ENCODE peak calls at places on chromosomes 2 and 18, in eight cellular contexts. H, J, D, A, W, F, V and P are unnamed samples.

GRCh38 chr2:27409321-27410073 is at the start of gene PPM1G:
- DNase-seq in H (peak; percentile 97), J (peak; percentile 89), D (peak; percentile 98), A (peak; percentile 97), W (peak; percentile 96), F (peak; percentile 97), V (peak; percentile 97), P (peak; percentile 98)

GRCh38 chr2:157830696-157831570 is 45.2 kb downstream of the ACVR1 start:
- DNase-seq in H (no peak), J (peak; percentile 96), D (peak; percentile 94), A (no peak), W (peak; percentile 46), F (no peak), V (no peak), P (peak; percentile 45)

GRCh38 chr18:24027156-24027555 is 12.6 kb downstream of the TTC39C start:
- DNase-seq in H (no peak), J (peak; percentile 98), D (peak; percentile 94), A (peak; percentile 81), W (peak; percentile 25), F (no peak), V (no peak), P (no peak)

GRCh38 chr18:23057096-23057495 is 78.2 kb upstream of the CABLES1 start:
- DNase-seq in H (no peak), J (no peak), D (no peak), A (no peak), W (no peak), F (no peak), V (no peak), P (no peak)

GRCh38 chr2:162126145-162126926 is 25.7 kb downstream of the GCG start:
- DNase-seq in H (no peak), J (no peak), D (no peak), A (no peak), W (no peak), F (no peak), V (no peak), P (no peak)

GRCh38 chr18:26813043-26813442 is 52.5 kb downstream of the AQP4 start:
- DNase-seq in H (peak; percentile 45), J (no peak), D (no peak), A (no peak), W (no peak), F (peak; percentile 28), V (no peak), P (peak; percentile 54)

GRCh38 chr18:59651071-59651470 is 46.2 kb downstream of the CCBE1 start:
- DNase-seq in H (no peak), J (no peak), D (no peak), A (no peak), W (no peak), F (no peak), V (no peak), P (no peak)

GRCh38 chr2:33144243-33144642 is 197.5 kb downstream of the LTBP1 start:
- DNase-seq in H (no peak), J (no peak), D (no peak), A (no peak), W (no peak), F (no peak), V (no peak), P (no peak)

GRCh38 chr2:241850544-241851324 is 8.0 kb downstream of the PDCD1 start:
- DNase-seq in H (no peak), J (no peak), D (no peak), A (peak; percentile 57), W (no peak), F (no peak), V (no peak), P (no peak)

GRCh38 chr18:43847164-43848091 is 570.1 kb upstream of the SYT4 start:
- DNase-seq in H (no peak), J (peak; percentile 84), D (peak; percentile 86), A (no peak), W (no peak), F (no peak), V (no peak), P (no peak)

GRCh38 chr18:79454034-79454735 is 58.5 kb downstream of the NFATC1 start:
- DNase-seq in H (no peak), J (no peak), D (peak; percentile 59), A (no peak), W (peak; percentile 28), F (no peak), V (peak; percentile 58), P (no peak)

GRCh38 chr2:183665403-183665802 is 541.2 kb downstream of the NUP35 start:
- DNase-seq in H (no peak), J (no peak), D (no peak), A (no peak), W (no peak), F (peak; percentile 22), V (no peak), P (no peak)

GRCh38 chr18:56443508-56443907 is 194.9 kb downstream of the TXNL1 start:
- DNase-seq in H (no peak), J (no peak), D (no peak), A (no peak), W (no peak), F (no peak), V (no peak), P (no peak)

GRCh38 chr18:70335892-70336726 is 47.3 kb downstream of the SOCS6 start:
- DNase-seq in H (no peak), J (no peak), D (no peak), A (no peak), W (no peak), F (no peak), V (no peak), P (no peak)

GRCh38 chr2:147030966-147031760 is 813.7 kb upstream of the ACVR2A start:
- DNase-seq in H (no peak), J (peak; percentile 84), D (peak; percentile 76), A (no peak), W (no peak), F (no peak), V (no peak), P (peak; percentile 36)

GRCh38 chr2:233663911-233664310 is 7.8 kb upstream of the UGT1A9 start:
- DNase-seq in H (no peak), J (no peak), D (no peak), A (no peak), W (no peak), F (no peak), V (no peak), P (no peak)

GRCh38 chr2:64645014-64645418 is 8.7 kb downstream of the SERTAD2 start:
- DNase-seq in H (peak; percentile 61), J (peak; percentile 76), D (peak; percentile 81), A (peak; percentile 80), W (peak; percentile 62), F (peak; percentile 63), V (peak; percentile 48), P (peak; percentile 69)

GRCh38 chr2:233329489-233330135 is 22.0 kb downstream of the SAG start:
- DNase-seq in H (no peak), J (no peak), D (no peak), A (no peak), W (no peak), F (no peak), V (no peak), P (no peak)

GRCh38 chr18:48573632-48574293 is 34.9 kb downstream of the CTIF start:
- DNase-seq in H (peak; percentile 17), J (no peak), D (no peak), A (no peak), W (no peak), F (no peak), V (no peak), P (no peak)

DNA sequence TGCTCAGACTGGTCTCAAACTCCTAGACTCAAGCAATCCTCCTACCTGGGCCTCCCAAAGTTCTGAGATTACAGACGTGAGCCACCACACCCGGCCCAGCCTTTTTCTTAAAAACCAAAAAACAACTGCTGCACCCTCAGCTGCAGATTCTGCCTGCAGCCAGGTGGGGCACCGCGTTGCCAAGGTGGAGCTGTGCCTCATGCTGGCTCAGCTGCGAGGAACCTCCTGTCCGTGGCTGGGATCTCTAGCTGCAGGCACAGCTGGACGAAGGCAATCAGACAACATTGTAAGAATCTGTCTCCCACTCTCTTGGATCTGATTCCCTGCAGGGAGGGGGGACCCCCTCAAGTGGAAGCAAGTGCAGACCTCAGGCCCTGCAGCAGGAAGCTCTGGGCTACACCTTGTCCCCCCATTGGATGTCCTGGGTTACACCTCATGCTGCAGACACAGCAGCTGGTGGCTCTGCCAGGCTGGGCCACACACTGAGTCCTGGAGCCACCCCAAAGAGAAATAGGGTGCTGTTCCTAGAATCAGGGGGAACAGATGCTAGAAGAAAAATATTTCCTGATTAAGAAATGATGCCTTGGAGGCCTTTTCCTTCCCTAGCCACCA is 24.1 kb downstream of the CIDEA start:
- DNase-seq in H (no peak), J (peak; percentile 18), D (peak; percentile 44), A (no peak), W (no peak), F (no peak), V (no peak), P (peak; percentile 45)
- TF ChIP-seq CTCF in H (no peak), J (no peak), D (peak; percentile 17), A (no peak), W (no peak), F (no peak), V (no peak), P (no peak)

GRCh38 chr2:7014201-7014640 is 97.0 kb downstream of the RNF144A start:
- DNase-seq in H (peak; percentile 43), J (no peak), D (no peak), A (no peak), W (no peak), F (no peak), V (no peak), P (no peak)
- TF ChIP-seq CTCF in H (peak; percentile 57), J (no peak), D (peak; percentile 25), A (peak; percentile 35), W (peak; percentile 16), F (peak; percentile 21), V (peak; percentile 31), P (no peak)

DNA sequence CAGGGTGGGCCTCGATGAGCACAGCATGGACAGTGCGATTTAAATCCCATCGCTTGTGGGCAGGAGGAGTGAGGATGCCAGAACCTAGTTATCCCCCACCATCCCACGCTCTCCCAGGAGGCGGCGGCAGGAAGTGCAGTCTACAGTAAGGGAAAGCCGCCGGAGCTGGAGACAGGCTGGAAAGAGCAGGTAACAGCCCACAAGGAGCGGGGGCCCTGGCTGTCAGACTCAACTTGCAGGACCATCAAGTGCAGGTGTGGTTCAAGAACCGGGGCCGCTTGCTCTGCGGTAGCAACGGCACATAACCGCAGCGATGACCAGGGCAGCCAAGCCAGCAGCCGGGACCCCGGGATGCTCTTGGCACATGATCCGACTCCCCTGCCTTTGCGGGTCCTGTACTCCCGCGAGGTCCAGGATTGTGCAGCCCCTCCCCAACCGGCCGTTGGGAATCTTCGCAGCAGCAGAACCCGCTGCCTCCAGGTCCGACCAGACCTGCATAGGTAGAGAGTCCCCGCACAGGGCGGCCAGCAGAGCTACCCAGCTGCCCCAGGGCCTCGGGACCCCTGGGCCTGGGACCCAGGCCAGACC is 82.1 kb downstream of the BIN1 start:
- DNase-seq in H (peak; percentile 66), J (no peak), D (peak; percentile 72), A (peak; percentile 72), W (no peak), F (peak; percentile 27), V (no peak), P (no peak)
- TF ChIP-seq CTCF in H (no peak), J (no peak), D (peak; percentile 22), A (peak; percentile 18), W (no peak), F (no peak), V (no peak), P (peak; percentile 5)

GRCh38 chr2:196613302-196613701 is 26.2 kb upstream of the CCDC150 start:
- DNase-seq in H (no peak), J (no peak), D (no peak), A (no peak), W (no peak), F (no peak), V (no peak), P (no peak)
- TF ChIP-seq CTCF in H (no peak), J (no peak), D (no peak), A (no peak), W (no peak), F (no peak), V (no peak), P (no peak)

GRCh38 chr2:47195149-47195548 is 40.0 kb upstream of the STPG4 start:
- DNase-seq in H (no peak), J (no peak), D (peak; percentile 80), A (no peak), W (no peak), F (no peak), V (no peak), P (peak; percentile 21)
- TF ChIP-seq CTCF in H (no peak), J (no peak), D (no peak), A (no peak), W (no peak), F (no peak), V (no peak), P (no peak)